ENCODE peak calls at places on chromosomes 6 and 20, in ten cellular contexts. X, D, P, T, I, Z, U, F, H and N are unnamed samples.
A peak's percentile ranks its signal among the peaks of the same experiment; 100 is the strongest.

GRCh38 chr6:108464506-108465084 is 96.1 kb upstream of the FOXO3 start:
- DNase-seq in X (no peak), P (no peak), Z (no peak), I (no peak), F (no peak), H (no peak), U (no peak), T (no peak), D (peak; percentile 24), N (no peak)

GRCh38 chr20:22684763-22685443 is 100.5 kb upstream of the FOXA2 start:
- DNase-seq in U (peak; percentile 14), D (no peak), H (no peak), Z (peak; percentile 28), X (no peak), T (no peak), I (no peak), P (no peak), F (no peak), N (no peak)

GRCh38 chr20:47781631-47782030 is 3.6 kb downstream of the SULF2 start:
- DNase-seq in P (no peak), D (no peak), F (no peak), X (no peak), U (no peak), T (no peak), H (no peak), Z (no peak), I (no peak), N (no peak)

GRCh38 chr20:54619181-54619580 is 143.8 kb downstream of the DOK5 start:
- DNase-seq in F (no peak), I (no peak), U (no peak), T (no peak), H (no peak), X (no peak), D (no peak), P (no peak), Z (no peak), N (no peak)

GRCh38 chr20:25103526-25103925 is 21.6 kb upstream of the VSX1 start:
- DNase-seq in H (no peak), D (no peak), P (no peak), U (no peak), I (no peak), F (no peak), Z (no peak), T (no peak), X (no peak), N (no peak)

GRCh38 chr6:119313937-119314893 is 35.3 kb downstream of the MAN1A1 start:
- DNase-seq in U (no peak), X (no peak), P (no peak), D (no peak), F (no peak), I (no peak), Z (no peak), H (no peak), T (no peak), N (no peak)

GRCh38 chr20:57678340-57678739 is 31.5 kb downstream of the PMEPA1 start:
- DNase-seq in X (peak; percentile 74), I (no peak), H (no peak), P (no peak), F (no peak), Z (no peak), U (no peak), T (no peak), D (no peak), N (no peak)

GRCh38 chr6:17930321-17930993 is 57.0 kb downstream of the KIF13A start:
- DNase-seq in D (no peak), P (no peak), I (no peak), X (no peak), U (peak; percentile 44), H (no peak), F (no peak), Z (no peak), T (no peak), N (no peak)

GRCh38 chr6:160737934-160738333 is 35.9 kb downstream of the PLG start:
- DNase-seq in T (no peak), D (no peak), U (no peak), X (no peak), Z (peak; percentile 86), P (no peak), H (no peak), F (no peak), I (no peak), N (no peak)

GRCh38 chr20:63553933-63554290 is at the start of gene FNDC11:
- DNase-seq in Z (no peak), I (peak; percentile 76), H (peak; percentile 81), D (no peak), X (peak; percentile 80), F (peak; percentile 58), T (peak; percentile 61), U (peak; percentile 73), P (peak; percentile 59), N (no peak)

GRCh38 chr6:158793432-158793831 is 25.7 kb downstream of the EZR start:
- DNase-seq in Z (peak; percentile 72), P (peak; percentile 55), I (no peak), T (peak; percentile 72), D (peak; percentile 61), U (peak; percentile 55), F (peak; percentile 19), X (no peak), H (no peak), N (no peak)

GRCh38 chr20:24160563-24161355 is 172.2 kb upstream of the GGTLC1 start:
- DNase-seq in D (peak; percentile 59), P (no peak), H (peak; percentile 51), Z (peak; percentile 64), T (peak; percentile 72), I (peak; percentile 74), X (peak; percentile 74), U (peak; percentile 17), F (peak; percentile 63), N (no peak)

GRCh38 chr20:62576815-62577214 is 65.5 kb upstream of the SLCO4A1 start:
- DNase-seq in F (no peak), U (peak; percentile 68), Z (no peak), I (no peak), D (no peak), P (no peak), X (no peak), H (peak; percentile 78), T (peak; percentile 55), N (no peak)

GRCh38 chr6:52663120-52663934 is 7.6 kb upstream of the TMEM14A start:
- DNase-seq in F (peak; percentile 44), T (peak; percentile 87), H (peak; percentile 56), D (peak; percentile 57), Z (peak; percentile 64), P (peak; percentile 68), X (peak; percentile 30), U (peak; percentile 61), I (no peak), N (no peak)

GRCh38 chr6:15816661-15817060 is 153.8 kb upstream of the DTNBP1 start:
- DNase-seq in X (no peak), P (no peak), D (no peak), I (no peak), H (no peak), Z (no peak), U (no peak), F (no peak), T (no peak), N (no peak)

GRCh38 chr20:58571341-58571941 is 56.2 kb upstream of the APCDD1L start:
- DNase-seq in I (no peak), H (no peak), P (no peak), X (no peak), Z (no peak), U (no peak), T (no peak), F (no peak), D (no peak), N (no peak)

GRCh38 chr6:43386492-43386891 is 17.0 kb upstream of the ZNF318 start:
- DNase-seq in P (peak; percentile 46), D (no peak), T (no peak), X (no peak), F (no peak), H (no peak), Z (no peak), I (no peak), U (no peak), N (no peak)

GRCh38 chr6:101845621-101846020 is 452.1 kb downstream of the GRIK2 start:
- DNase-seq in I (no peak), Z (no peak), F (no peak), H (no peak), D (no peak), T (no peak), P (no peak), X (no peak), U (no peak), N (no peak)

GRCh38 chr6:144447487-144447886 is 162.4 kb downstream of the UTRN start:
- DNase-seq in H (no peak), F (no peak), P (no peak), T (peak; percentile 56), X (no peak), D (peak; percentile 61), U (no peak), Z (peak; percentile 73), I (no peak), N (no peak)

DNA sequence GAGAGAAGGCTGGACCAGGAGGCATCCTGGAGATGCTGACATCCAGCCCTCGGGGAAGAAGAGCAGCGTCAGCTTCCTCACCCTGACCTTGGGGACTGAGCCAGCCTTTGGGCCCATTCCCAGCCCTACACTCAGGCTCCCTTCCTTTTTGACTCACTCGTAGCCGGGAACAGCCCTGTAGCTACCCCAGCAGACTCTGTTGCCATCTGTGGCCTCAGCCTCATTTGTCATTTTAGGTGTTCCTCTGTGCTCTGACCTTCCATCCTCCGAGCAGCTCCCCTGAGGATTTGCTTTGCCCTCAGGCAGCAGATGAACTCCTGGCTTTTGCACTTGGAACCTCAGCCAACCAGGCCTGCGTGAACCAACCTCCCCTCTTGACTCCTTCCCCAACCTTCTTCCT is 67.5 kb downstream of the ELOVL2 start:
- DNase-seq in U (no peak), F (no peak), D (no peak), I (no peak), P (no peak), X (peak; percentile 78), T (peak; percentile 3), H (peak; percentile 12), Z (no peak), N (no peak)
- TF ChIP-seq CTCF in U (no peak), F (no peak), D (no peak), I (no peak), P (no peak), X (no peak), T (no peak), H (no peak), Z (no peak), N (no peak)

GRCh38 chr6:89122625-89123024 is 4.8 kb upstream of the SRSF12 start:
- DNase-seq in Z (peak; percentile 44), T (peak; percentile 60), F (no peak), U (no peak), D (peak; percentile 28), X (no peak), I (no peak), P (peak; percentile 48), H (no peak), N (no peak)
- TF ChIP-seq CTCF in Z (peak; percentile 33), T (peak; percentile 23), F (no peak), U (peak; percentile 2), D (peak; percentile 73), X (no peak), I (peak; percentile 36), P (peak; percentile 57), H (no peak), N (no peak)

GRCh38 chr6:39239527-39240154 is 10.4 kb upstream of the KCNK5 start:
- DNase-seq in H (no peak), D (no peak), P (no peak), I (no peak), X (no peak), T (no peak), Z (no peak), F (no peak), U (no peak), N (no peak)
- TF ChIP-seq CTCF in H (no peak), D (no peak), P (no peak), I (no peak), X (no peak), T (no peak), Z (no peak), F (no peak), U (no peak), N (no peak)

GRCh38 chr20:31440012-31440659 is at the start of gene DEFB123:
- DNase-seq in X (no peak), U (peak; percentile 24), I (no peak), F (no peak), P (no peak), T (no peak), H (no peak), D (no peak), Z (no peak), N (no peak)
- TF ChIP-seq CTCF in X (peak; percentile 66), U (peak; percentile 66), I (no peak), F (no peak), P (no peak), T (no peak), H (no peak), D (peak; percentile 68), Z (no peak), N (no peak)